ENCODE peak calls at places on chromosomes 7 and 10, in nine cellular contexts. B is PC-3; U is DND-41; P is NCI-H774; Z is neural crest cell; E is activated CD4-positive, alpha-beta T cell treated with anti-CD3 and anti-CD28 coated beads, Interleukin-2, amount 50 U/mL, for 48 hours; R is stimulated activated naive B cell treated with anti-CD40 and anti-IgM and Interleukin-4, amounts not matched to agents 10 μg/mL and 1 μg/mL and 100 μg/mL, for 72 hours; Y is glutamatergic neuron; D is nucleus accumbens. K is an unnamed sample.

GRCh38 chr7:138074540-138074939 is 1.7 kb upstream of the AKR1D1 start:
- DNase-seq in B (no peak), U (no peak), P (no peak), Z (no peak), E (no peak), R (no peak), Y (no peak), D (no peak), K (no peak)

GRCh38 chr7:27248911-27249723 is 6.5 kb downstream of the EVX1 start:
- DNase-seq in B (no peak), U (no peak), P (no peak), Z (no peak), E (no peak), R (no peak), Y (no peak), D (no peak), K (no peak)

GRCh38 chr7:143256325-143256724 is 6.9 kb upstream of the GSTK1 start:
- DNase-seq in B (no peak), U (no peak), P (no peak), Z (no peak), E (no peak), R (no peak), Y (no peak), D (no peak), K (no peak)

GRCh38 chr10:77836299-77836820 is 90.2 kb downstream of the DLG5 start:
- DNase-seq in B (peak; percentile 87), U (peak; percentile 90), P (no peak), Z (peak; percentile 23), E (peak; percentile 71), R (no peak), Y (no peak), D (peak; percentile 25), K (no peak)

GRCh38 chr7:139361523-139361922 is 1.8 kb downstream of the LUC7L2 start:
- DNase-seq in B (no peak), U (no peak), P (no peak), Z (no peak), E (no peak), R (no peak), Y (no peak), D (no peak), K (no peak)

GRCh38 chr10:63132651-63133055 is 475 bp upstream of the NRBF2 start:
- DNase-seq in B (no peak), U (no peak), P (no peak), Z (no peak), E (no peak), R (no peak), Y (no peak), D (no peak), K (no peak)

GRCh38 chr10:69863580-69863979 is 61.9 kb downstream of the COL13A1 start:
- DNase-seq in B (peak; percentile 84), U (no peak), P (no peak), Z (no peak), E (no peak), R (no peak), Y (no peak), D (no peak), K (no peak)

GRCh38 chr7:121366852-121367431 is 29.2 kb downstream of the FAM3C start:
- DNase-seq in B (peak; percentile 46), U (no peak), P (peak; percentile 8), Z (peak; percentile 30), E (no peak), R (no peak), Y (no peak), D (no peak), K (no peak)